ENCODE peak calls at places on chromosomes 13 and 19, in five cellular contexts. V, M, E, X and A are unnamed samples.

GRCh38 chr13:26984337-26984736 is 187.3 kb downstream of the USP12 start:
- DNase-seq in V (no peak), X (no peak), M (no peak), E (no peak), A (no peak)

GRCh38 chr19:48501961-48502719 is 9.5 kb downstream of the LMTK3 start:
- DNase-seq in X (no peak), M (no peak), V (no peak), E (no peak), A (no peak)

GRCh38 chr13:111460548-111461444 is 140.4 kb downstream of the TEX29 start:
- DNase-seq in M (peak), X (peak), E (peak), V (peak), A (peak)

GRCh38 chr13:109840201-109840892 is 54.0 kb upstream of the IRS2 start:
- DNase-seq in X (peak), M (peak), V (peak), E (no peak), A (peak)

GRCh38 chr13:102597029-102598015 is 536 bp downstream of the TPP2 start:
- DNase-seq in X (peak), V (peak), M (peak), E (peak), A (peak)

GRCh38 chr19:44611812-44612295 is 1.5 kb upstream of the IGSF23 start:
- DNase-seq in V (no peak), M (no peak), E (no peak), X (no peak), A (no peak)

GRCh38 chr13:93398167-93398566 is 171.6 kb downstream of the GPC6 start:
- DNase-seq in E (no peak), M (peak), V (no peak), X (peak), A (no peak)

GRCh38 chr19:48053856-48054255 is 10.0 kb upstream of the CABP5 start:
- DNase-seq in X (no peak), V (no peak), M (no peak), E (no peak), A (peak)

GRCh38 chr13:89627991-89628390 is 1719.5 kb upstream of the MIR17HG start:
- DNase-seq in X (no peak), V (peak), M (no peak), E (no peak), A (no peak)

GRCh38 chr13:66037096-66037495 is 1193.0 kb downstream of the PCDH9 start:
- DNase-seq in E (no peak), M (no peak), X (no peak), V (no peak), A (no peak)

GRCh38 chr13:23990443-23990842 is 93.1 kb upstream of the C1QTNF9B start:
- DNase-seq in M (no peak), E (no peak), V (no peak), X (no peak), A (no peak)

GRCh38 chr19:47255947-47256687 is at the start of gene CCDC9:
- DNase-seq in M (peak), V (peak), X (peak), E (peak), A (peak)

GRCh38 chr19:6220385-6221191 is 59.2 kb downstream of the MLLT1 start:
- DNase-seq in V (no peak), X (no peak), E (peak), M (peak), A (peak)

GRCh38 chr19:293436-294110 is 2.4 kb upstream of the PLPP2 start:
- DNase-seq in E (no peak), V (no peak), X (no peak), M (no peak), A (no peak)

GRCh38 chr19:40006273-40006691 is 9.4 kb downstream of the ZNF546 start:
- DNase-seq in E (peak), M (peak), V (peak), X (peak), A (peak)

GRCh38 chr19:34837262-34837661 is 64.2 kb upstream of the ZNF599 start:
- DNase-seq in V (no peak), M (no peak), E (no peak), X (no peak), A (no peak)

GRCh38 chr19:18781885-18782527 is 9.1 kb downstream of the COMP start:
- DNase-seq in E (no peak), M (no peak), X (no peak), V (no peak), A (no peak)

GRCh38 chr19:41449079-41449864 is 6.3 kb downstream of the ERICH4 start:
- DNase-seq in V (peak), X (peak), M (peak), E (peak), A (peak)

GRCh38 chr19:16339361-16339725 is 14.7 kb downstream of the KLF2 start:
- DNase-seq in M (no peak), X (no peak), V (no peak), E (no peak), A (no peak)

GRCh38 chr13:111241006-111241755 is 79.3 kb upstream of the TEX29 start:
- DNase-seq in M (no peak), E (no peak), X (no peak), V (no peak), A (no peak)

GRCh38 chr13:92984151-92984550 is 242.5 kb upstream of the GPC6 start:
- DNase-seq in M (no peak), X (no peak), V (no peak), E (no peak), A (no peak)

GRCh38 chr13:110304256-110304655 is 2.7 kb downstream of the COL4A1 start:
- DNase-seq in X (peak), V (no peak), M (peak), E (no peak), A (peak)

GRCh38 chr19:45402469-45403070 is 2.3 kb downstream of the PPP1R13L start:
- DNase-seq in X (peak), E (no peak), M (peak), V (no peak), A (no peak)

GRCh38 chr13:106122234-106122633 is 413.2 kb downstream of the EFNB2 start:
- DNase-seq in E (no peak), M (no peak), X (no peak), V (no peak), A (no peak)

GRCh38 chr13:29959086-29959485 is 108.7 kb upstream of the UBL3 start:
- DNase-seq in X (no peak), E (no peak), V (no peak), M (no peak), A (no peak)

GRCh38 chr13:113122571-113123225 is at the start of gene F10:
- DNase-seq in V (peak), E (peak), M (peak), X (peak), A (peak)

GRCh38 chr13:85377783-85378182 is 421.4 kb downstream of the SLITRK6 start:
- DNase-seq in V (no peak), E (no peak), X (no peak), M (no peak), A (no peak)

GRCh38 chr13:59638404-59638803 is 525.3 kb downstream of the DIAPH3 start:
- DNase-seq in E (no peak), X (no peak), M (no peak), V (no peak), A (no peak)

GRCh38 chr19:3470500-3471128 is 9.7 kb downstream of the SMIM24 start:
- DNase-seq in M (peak), E (no peak), V (no peak), X (no peak), A (no peak)

GRCh38 chr13:87798536-87798935 is 127.4 kb downstream of the SLITRK5 start:
- DNase-seq in X (no peak), V (no peak), M (no peak), E (no peak), A (no peak)

GRCh38 chr13:109787135-109787954 is 962 bp upstream of the IRS2 start:
- DNase-seq in X (no peak), E (no peak), V (peak), M (peak), A (no peak)

GRCh38 chr13:87122551-87122950 is 548.6 kb upstream of the SLITRK5 start:
- DNase-seq in E (no peak), X (peak), M (peak), V (peak), A (no peak)

GRCh38 chr13:108957369-108958012 is 328.1 kb downstream of the MYO16 start:
- DNase-seq in M (peak), V (peak), X (peak), E (peak), A (peak)

GRCh38 chr19:11254662-11255061 is 7.7 kb downstream of the DOCK6 start:
- DNase-seq in M (no peak), V (no peak), X (no peak), E (no peak), A (no peak)
- TF ChIP-seq CTCF in M (no peak), V (no peak), X (peak), E (no peak), A (peak)

DNA sequence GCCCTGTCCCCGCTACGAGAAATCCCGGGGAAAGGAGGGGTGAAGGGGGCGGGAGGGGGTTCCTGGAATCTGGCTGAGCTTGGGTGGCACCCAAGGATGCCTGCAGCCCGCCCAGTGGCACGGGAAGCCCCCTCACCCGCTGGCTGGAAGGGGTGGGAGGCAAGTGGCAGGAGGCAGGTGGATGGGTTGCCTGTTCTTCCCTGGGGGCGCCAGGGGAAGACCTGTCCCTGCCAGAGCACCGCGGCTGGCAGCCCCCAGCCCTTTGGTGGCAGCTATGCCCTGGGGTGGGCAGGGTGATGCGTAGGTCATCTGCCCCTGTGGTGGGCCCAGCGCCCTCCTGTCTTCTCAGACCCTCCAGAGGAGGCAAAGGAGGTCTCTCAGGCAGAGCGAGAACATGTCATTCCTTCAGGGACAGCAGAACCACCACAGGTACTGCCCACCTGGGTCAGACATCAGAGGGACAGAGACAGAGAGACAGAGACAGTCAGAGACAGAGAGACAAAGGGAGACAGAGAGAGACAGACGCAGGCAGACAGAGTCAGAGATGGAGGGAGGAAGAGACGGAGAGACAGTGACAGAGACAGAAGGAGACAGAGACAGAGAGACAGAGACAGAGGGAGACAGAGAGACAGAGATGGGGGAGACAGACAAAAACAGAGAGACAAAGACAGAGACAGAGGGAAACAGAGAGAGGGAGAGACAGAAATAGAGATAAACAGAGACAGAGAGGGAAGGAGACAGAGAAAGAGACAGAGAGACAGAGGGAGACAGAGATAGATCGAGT is 36.7 kb downstream of the EFNA2 start:
- DNase-seq in V (no peak), E (no peak), M (no peak), X (no peak), A (no peak)
- TF ChIP-seq CTCF in V (no peak), E (no peak), M (no peak), X (no peak), A (no peak)

GRCh38 chr13:25729201-25729600 is 322.6 kb downstream of the SHISA2 start:
- DNase-seq in V (no peak), X (no peak), M (no peak), E (no peak), A (no peak)
- TF ChIP-seq CTCF in V (no peak), X (no peak), M (no peak), E (no peak), A (no peak)

GRCh38 chr13:32246468-32246867 is 68.7 kb downstream of the ZAR1L start:
- DNase-seq in M (peak), X (peak), V (peak), E (peak), A (peak)
- TF ChIP-seq CTCF in M (peak), X (peak), V (peak), E (peak), A (peak)

DNA sequence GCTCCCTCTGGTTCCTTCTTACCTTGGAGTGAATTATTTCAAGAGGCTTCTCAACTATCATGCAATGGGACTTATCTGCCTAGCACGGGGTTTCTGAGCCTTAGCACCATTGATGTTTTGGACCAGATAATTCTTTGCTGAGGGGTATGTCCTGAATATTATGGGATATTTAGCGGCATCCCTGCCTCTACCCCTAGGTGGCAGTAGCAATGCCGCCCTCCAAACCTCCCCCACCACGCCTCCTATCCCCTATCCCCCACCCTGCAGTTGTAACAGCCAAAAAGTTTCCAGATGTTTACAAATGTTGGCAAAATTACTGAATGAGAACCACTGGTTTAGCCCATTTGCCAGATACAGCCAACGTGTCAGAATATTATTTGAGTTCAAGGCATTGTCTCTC is 125.5 kb downstream of the POSTN start:
- DNase-seq in V (no peak), X (no peak), E (no peak), M (no peak), A (no peak)
- TF ChIP-seq CTCF in V (no peak), X (no peak), E (no peak), M (no peak), A (peak)

DNA sequence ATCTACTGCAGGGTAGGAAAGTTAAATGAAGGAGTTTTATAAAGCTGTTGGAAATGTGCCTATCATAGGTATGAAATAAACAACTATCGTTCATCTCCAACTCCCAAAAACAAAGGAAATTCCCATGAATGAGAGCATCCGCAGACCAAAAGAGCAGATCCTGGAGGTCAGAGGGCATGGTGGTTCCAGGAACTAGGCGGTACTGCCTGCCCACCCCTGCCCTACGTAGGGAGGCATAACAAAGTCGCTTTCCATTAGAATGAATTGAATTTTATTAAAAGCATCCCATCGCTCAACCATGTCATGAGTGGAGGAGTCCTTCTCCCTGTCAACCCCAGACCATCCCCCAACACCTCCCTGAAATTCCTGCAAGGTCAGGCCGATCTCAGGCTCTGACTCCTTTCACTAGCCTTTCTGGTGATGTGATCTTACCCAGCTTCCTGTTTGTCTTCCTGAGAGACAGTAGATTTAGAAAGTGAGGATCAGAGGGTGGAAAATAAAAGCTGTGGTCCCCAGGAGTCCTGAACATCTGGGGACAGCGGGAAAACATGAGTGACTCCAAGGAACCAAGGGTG is at the start of gene CLEC4M:
- DNase-seq in X (no peak), V (no peak), M (no peak), E (no peak), A (no peak)
- TF ChIP-seq CTCF in X (no peak), V (no peak), M (no peak), E (no peak), A (no peak)